ENCODE peak calls at places on chromosomes 1 and 21, in five cellular contexts. C, R, O, Y and X are unnamed samples.

GRCh38 chr21:42695324-42696025 is 42.1 kb downstream of the PDE9A start:
- DNase-seq in Y (peak; percentile 55), R (no peak), C (no peak), O (no peak), X (no peak)

GRCh38 chr1:112625696-112626095 is 6.1 kb downstream of the CAPZA1 start:
- DNase-seq in O (no peak), C (no peak), Y (no peak), R (no peak), X (no peak)

GRCh38 chr1:112870887-112871646 is 84.9 kb downstream of the SLC16A1 start:
- DNase-seq in Y (no peak), O (no peak), R (no peak), C (no peak), X (no peak)

GRCh38 chr1:200118779-200119505 is 91.4 kb downstream of the NR5A2 start:
- DNase-seq in C (no peak), O (no peak), R (no peak), Y (no peak), X (no peak)

GRCh38 chr1:960371-961131 is at the start of gene KLHL17:
- DNase-seq in C (peak; percentile 59), R (peak; percentile 70), Y (peak; percentile 45), O (no peak), X (no peak)

GRCh38 chr1:30101477-30102227 is 621.7 kb downstream of the MATN1 start:
- DNase-seq in C (no peak), R (no peak), Y (no peak), O (no peak), X (no peak)

GRCh38 chr1:217272385-217272784 is 358.5 kb downstream of the GPATCH2 start:
- DNase-seq in C (no peak), O (no peak), R (no peak), Y (peak; percentile 84), X (no peak)

GRCh38 chr1:186082235-186082937 is 292.7 kb downstream of the TPR start:
- DNase-seq in C (no peak), Y (peak; percentile 73), R (no peak), O (peak; percentile 83), X (no peak)

GRCh38 chr1:58249729-58250586 is 296.6 kb downstream of the OMA1 start:
- DNase-seq in C (no peak), R (no peak), O (peak; percentile 27), Y (peak; percentile 11), X (no peak)

GRCh38 chr1:179929955-179930798 is 24.4 kb upstream of the CEP350 start:
- DNase-seq in O (no peak), Y (no peak), C (no peak), R (no peak), X (no peak)

GRCh38 chr1:45622267-45622890 is 1.5 kb downstream of the CCDC17 start:
- DNase-seq in R (no peak), O (no peak), C (no peak), Y (no peak), X (no peak)

GRCh38 chr1:108664426-108664950 is 3.6 kb upstream of the HENMT1 start:
- DNase-seq in Y (no peak), R (no peak), C (no peak), O (no peak), X (no peak)

GRCh38 chr1:101043776-101044175 is 18.2 kb upstream of the DPH5 start:
- DNase-seq in O (peak; percentile 18), C (no peak), Y (peak; percentile 70), R (no peak), X (no peak)

GRCh38 chr1:186858923-186859322 is 30.2 kb downstream of the PLA2G4A start:
- DNase-seq in R (no peak), Y (no peak), O (peak; percentile 81), C (no peak), X (no peak)